ENCODE peak calls at places on chromosome 22, in eight cellular contexts. One of them, this sample, is unnamed.

GRCh38 chr22:24972369-24972768 is 19.9 kb downstream of the KIAA1671 start:
- DNase-seq in neuronal stem cell: no peak
- DNase-seq in HAP-1: no peak
- DNase-seq in choroid plexus epithelial cell: no peak
- DNase-seq in AG10803: no peak
- DNase-seq in BJ: no peak
- DNase-seq in AG04449: no peak
- DNase-seq in esophagus squamous epithelium: no peak
- DNase-seq in this sample: no peak

GRCh38 chr22:48491451-48491941 is 1336.2 kb downstream of the BRD1 start:
- DNase-seq in neuronal stem cell: no peak
- DNase-seq in HAP-1: no peak
- DNase-seq in choroid plexus epithelial cell: no peak
- DNase-seq in AG10803: peak; percentile 64
- DNase-seq in BJ: no peak
- DNase-seq in AG04449: no peak
- DNase-seq in esophagus squamous epithelium: no peak
- DNase-seq in this sample: no peak

GRCh38 chr22:43783777-43784176 is 28.3 kb downstream of the EFCAB6 start:
- DNase-seq in neuronal stem cell: no peak
- DNase-seq in HAP-1: no peak
- DNase-seq in choroid plexus epithelial cell: peak; percentile 8
- DNase-seq in AG10803: no peak
- DNase-seq in BJ: no peak
- DNase-seq in AG04449: no peak
- DNase-seq in esophagus squamous epithelium: no peak
- DNase-seq in this sample: no peak

GRCh38 chr22:20552450-20552894 is 45.1 kb downstream of the MED15 start:
- DNase-seq in neuronal stem cell: no peak
- DNase-seq in HAP-1: no peak
- DNase-seq in choroid plexus epithelial cell: peak; percentile 63
- DNase-seq in AG10803: peak; percentile 84
- DNase-seq in BJ: no peak
- DNase-seq in AG04449: no peak
- DNase-seq in esophagus squamous epithelium: no peak
- DNase-seq in this sample: no peak

GRCh38 chr22:48923165-48923875 is 904.4 kb downstream of the BRD1 start:
- DNase-seq in neuronal stem cell: no peak
- DNase-seq in HAP-1: no peak
- DNase-seq in choroid plexus epithelial cell: no peak
- DNase-seq in AG10803: no peak
- DNase-seq in BJ: no peak
- DNase-seq in AG04449: no peak
- DNase-seq in esophagus squamous epithelium: no peak
- DNase-seq in this sample: no peak

GRCh38 chr22:49215840-49216239 is 611.8 kb downstream of the BRD1 start:
- DNase-seq in neuronal stem cell: no peak
- DNase-seq in HAP-1: no peak
- DNase-seq in choroid plexus epithelial cell: no peak
- DNase-seq in AG10803: no peak
- DNase-seq in BJ: no peak
- DNase-seq in AG04449: no peak
- DNase-seq in esophagus squamous epithelium: no peak
- DNase-seq in this sample: no peak

GRCh38 chr22:22360014-22360413 is 115.4 kb downstream of the VPREB1 start:
- DNase-seq in neuronal stem cell: no peak
- DNase-seq in HAP-1: no peak
- DNase-seq in choroid plexus epithelial cell: no peak
- DNase-seq in AG10803: no peak
- DNase-seq in BJ: no peak
- DNase-seq in AG04449: no peak
- DNase-seq in esophagus squamous epithelium: no peak
- DNase-seq in this sample: no peak

GRCh38 chr22:46233231-46233630 is 16.9 kb downstream of the CDPF1 start:
- DNase-seq in neuronal stem cell: no peak
- DNase-seq in HAP-1: peak; percentile 24
- DNase-seq in choroid plexus epithelial cell: peak; percentile 7
- DNase-seq in AG10803: peak; percentile 41
- DNase-seq in BJ: no peak
- DNase-seq in AG04449: no peak
- DNase-seq in esophagus squamous epithelium: no peak
- DNase-seq in this sample: no peak

GRCh38 chr22:46774456-46775363 is 12.3 kb downstream of the TBC1D22A start:
- DNase-seq in neuronal stem cell: no peak
- DNase-seq in HAP-1: no peak
- DNase-seq in choroid plexus epithelial cell: no peak
- DNase-seq in AG10803: no peak
- DNase-seq in BJ: no peak
- DNase-seq in AG04449: no peak
- DNase-seq in esophagus squamous epithelium: no peak
- DNase-seq in this sample: no peak

GRCh38 chr22:18952022-18952421 is 15.9 kb upstream of the PRODH start:
- DNase-seq in neuronal stem cell: no peak
- DNase-seq in HAP-1: no peak
- DNase-seq in choroid plexus epithelial cell: no peak
- DNase-seq in AG10803: no peak
- DNase-seq in BJ: no peak
- DNase-seq in AG04449: no peak
- DNase-seq in esophagus squamous epithelium: no peak
- DNase-seq in this sample: no peak

GRCh38 chr22:41340357-41340756 is 39.0 kb downstream of the ZC3H7B start:
- DNase-seq in neuronal stem cell: no peak
- DNase-seq in HAP-1: no peak
- DNase-seq in choroid plexus epithelial cell: no peak
- DNase-seq in AG10803: no peak
- DNase-seq in BJ: no peak
- DNase-seq in AG04449: no peak
- DNase-seq in esophagus squamous epithelium: no peak
- DNase-seq in this sample: no peak

GRCh38 chr22:49233507-49234100 is 594.1 kb downstream of the BRD1 start:
- DNase-seq in neuronal stem cell: no peak
- DNase-seq in HAP-1: no peak
- DNase-seq in choroid plexus epithelial cell: no peak
- DNase-seq in AG10803: no peak
- DNase-seq in BJ: no peak
- DNase-seq in AG04449: no peak
- DNase-seq in esophagus squamous epithelium: no peak
- DNase-seq in this sample: no peak

GRCh38 chr22:20514658-20515406 is 7.4 kb downstream of the MED15 start:
- DNase-seq in neuronal stem cell: no peak
- DNase-seq in HAP-1: no peak
- DNase-seq in choroid plexus epithelial cell: peak; percentile 91
- DNase-seq in AG10803: peak; percentile 92
- DNase-seq in BJ: peak; percentile 75
- DNase-seq in AG04449: peak; percentile 77
- DNase-seq in esophagus squamous epithelium: no peak
- DNase-seq in this sample: no peak

GRCh38 chr22:19715286-19715939 is 1.1 kb downstream of the SEPTIN5 start:
- DNase-seq in neuronal stem cell: no peak
- DNase-seq in HAP-1: no peak
- DNase-seq in choroid plexus epithelial cell: no peak
- DNase-seq in AG10803: no peak
- DNase-seq in BJ: no peak
- DNase-seq in AG04449: no peak
- DNase-seq in esophagus squamous epithelium: no peak
- DNase-seq in this sample: no peak

GRCh38 chr22:43007519-43008102 is 7.3 kb downstream of the PACSIN2 start:
- DNase-seq in neuronal stem cell: no peak
- DNase-seq in HAP-1: no peak
- DNase-seq in choroid plexus epithelial cell: peak; percentile 67
- DNase-seq in AG10803: peak; percentile 46
- DNase-seq in BJ: no peak
- DNase-seq in AG04449: no peak
- DNase-seq in esophagus squamous epithelium: no peak
- DNase-seq in this sample: no peak

DNA sequence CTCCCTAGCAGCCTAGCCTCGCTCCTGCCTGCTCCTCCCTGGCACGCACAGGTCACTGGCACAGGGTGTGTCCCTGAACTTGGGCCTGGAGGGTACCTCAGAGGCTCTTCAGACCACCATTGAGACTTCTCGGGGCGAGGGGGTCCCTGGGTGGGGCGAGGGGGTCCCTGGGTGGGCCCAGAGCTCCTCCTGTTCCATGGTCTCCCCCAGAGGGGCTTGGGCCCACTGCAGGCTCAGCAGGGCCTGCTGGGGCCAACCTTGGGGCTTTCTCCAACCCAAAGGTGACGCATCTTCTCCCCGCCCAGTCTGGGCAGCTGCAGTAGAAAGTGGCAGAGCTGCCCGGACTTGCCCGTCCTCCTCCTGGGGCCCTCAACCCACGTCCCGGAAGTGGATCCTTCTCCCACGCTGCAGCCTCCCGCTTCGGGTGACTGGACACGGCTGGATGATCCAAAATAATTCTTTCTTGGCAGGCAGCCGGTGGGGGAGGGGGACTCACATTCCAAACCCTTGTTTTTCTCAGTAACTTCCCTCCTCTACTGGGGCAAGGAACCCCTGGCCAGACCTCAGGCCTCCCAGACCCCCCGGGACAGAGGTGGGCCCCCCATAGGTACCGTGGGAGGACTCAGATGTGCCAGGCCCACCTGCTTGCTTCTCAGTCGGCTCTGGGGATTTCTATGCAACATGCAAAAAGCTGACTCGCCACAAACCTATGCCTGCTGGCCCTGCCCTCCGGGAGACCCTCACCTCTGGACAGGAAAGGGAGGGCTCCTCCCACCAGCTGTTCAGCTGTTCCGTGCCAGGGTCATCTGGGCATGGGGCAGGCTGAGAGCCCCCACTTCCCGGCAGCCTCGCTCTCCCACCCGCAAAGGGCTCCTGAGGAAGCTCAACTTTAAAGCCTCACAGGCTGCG is 1.5 kb downstream of the PLXNB2 start:
- DNase-seq in neuronal stem cell: no peak
- DNase-seq in HAP-1: peak; percentile 88
- DNase-seq in choroid plexus epithelial cell: peak; percentile 80
- DNase-seq in AG10803: peak; percentile 98
- DNase-seq in BJ: peak; percentile 77
- DNase-seq in AG04449: peak; percentile 86
- DNase-seq in esophagus squamous epithelium: no peak
- DNase-seq in this sample: no peak
- H3K4me3 ChIP-seq in neuronal stem cell: peak overlapping the region; percentile 97
- H3K4me3 ChIP-seq in HAP-1: peak overlapping the region; percentile 66
- H3K4me3 ChIP-seq in choroid plexus epithelial cell: peak overlapping the region; percentile 81
- H3K4me3 ChIP-seq in AG10803: peak overlapping the region; percentile 94
- H3K4me3 ChIP-seq in BJ: peak overlapping the region; percentile 98
- H3K4me3 ChIP-seq in AG04449: peak overlapping the region; percentile 89
- H3K4me3 ChIP-seq in esophagus squamous epithelium: peak overlapping the region; percentile 96
- H3K4me3 ChIP-seq in this sample: no peak overlapping the region

DNA sequence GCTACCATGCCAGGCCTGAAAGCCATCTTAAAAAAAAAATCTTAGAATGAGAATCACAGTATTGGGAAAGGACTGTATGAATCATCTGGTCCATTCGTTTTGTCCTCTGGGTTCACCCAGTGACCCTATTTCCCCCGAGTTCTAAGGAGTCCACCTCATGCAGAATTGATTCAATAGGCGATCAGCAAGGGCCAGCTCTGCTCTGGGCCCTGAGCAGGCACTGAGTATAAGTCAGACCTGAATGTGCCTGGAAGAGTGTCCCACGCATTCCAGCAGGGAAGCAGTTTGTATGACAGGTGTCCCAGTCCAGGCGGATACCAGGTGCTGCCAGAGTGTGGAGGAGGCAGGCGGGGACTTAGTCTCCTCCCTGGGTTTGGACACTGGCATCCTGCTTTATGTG is 883 bp upstream of the HMOX1 start:
- DNase-seq in neuronal stem cell: no peak
- DNase-seq in HAP-1: no peak
- DNase-seq in choroid plexus epithelial cell: no peak
- DNase-seq in AG10803: no peak
- DNase-seq in BJ: no peak
- DNase-seq in AG04449: no peak
- DNase-seq in esophagus squamous epithelium: no peak
- DNase-seq in this sample: no peak
- H3K4me3 ChIP-seq in neuronal stem cell: no peak overlapping the region
- H3K4me3 ChIP-seq in HAP-1: no peak overlapping the region
- H3K4me3 ChIP-seq in choroid plexus epithelial cell: no peak overlapping the region
- H3K4me3 ChIP-seq in AG10803: no peak overlapping the region
- H3K4me3 ChIP-seq in BJ: no peak overlapping the region
- H3K4me3 ChIP-seq in AG04449: no peak overlapping the region
- H3K4me3 ChIP-seq in esophagus squamous epithelium: no peak overlapping the region
- H3K4me3 ChIP-seq in this sample: no peak overlapping the region

DNA sequence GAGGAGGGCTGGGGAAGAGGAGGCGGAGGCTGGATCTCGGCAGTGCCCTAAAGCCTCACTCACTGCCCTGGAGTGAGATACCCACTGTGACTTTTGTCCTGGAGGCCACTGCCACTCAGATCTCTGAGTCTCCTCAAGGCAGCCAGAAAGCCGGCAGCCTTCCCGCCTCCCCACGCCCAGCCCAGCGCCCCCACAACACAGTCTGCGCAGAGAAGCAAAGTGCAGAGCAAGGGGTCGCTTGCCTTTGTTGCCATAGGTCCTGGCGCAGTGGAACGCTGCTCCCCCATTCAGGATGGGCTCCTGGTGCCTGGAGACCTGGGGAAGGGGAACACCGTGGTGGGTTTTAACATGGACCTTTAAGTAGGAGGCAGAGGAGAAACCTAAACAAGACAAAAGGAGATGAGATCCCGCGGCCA is 17.6 kb downstream of the PATZ1 start:
- DNase-seq in neuronal stem cell: no peak
- DNase-seq in HAP-1: no peak
- DNase-seq in choroid plexus epithelial cell: no peak
- DNase-seq in AG10803: no peak
- DNase-seq in BJ: no peak
- DNase-seq in AG04449: no peak
- DNase-seq in esophagus squamous epithelium: no peak
- DNase-seq in this sample: no peak
- H3K4me3 ChIP-seq in neuronal stem cell: no peak overlapping the region
- H3K4me3 ChIP-seq in HAP-1: no peak overlapping the region
- H3K4me3 ChIP-seq in choroid plexus epithelial cell: no peak overlapping the region
- H3K4me3 ChIP-seq in AG10803: no peak overlapping the region
- H3K4me3 ChIP-seq in BJ: no peak overlapping the region
- H3K4me3 ChIP-seq in AG04449: no peak overlapping the region
- H3K4me3 ChIP-seq in esophagus squamous epithelium: no peak overlapping the region
- H3K4me3 ChIP-seq in this sample: no peak overlapping the region

GRCh38 chr22:29638678-29639077 is 35.2 kb downstream of the NF2 start:
- DNase-seq in neuronal stem cell: no peak
- DNase-seq in HAP-1: no peak
- DNase-seq in choroid plexus epithelial cell: no peak
- DNase-seq in AG10803: no peak
- DNase-seq in BJ: no peak
- DNase-seq in AG04449: no peak
- DNase-seq in esophagus squamous epithelium: no peak
- DNase-seq in this sample: no peak

GRCh38 chr22:29632672-29633071 is 29.2 kb downstream of the NF2 start:
- DNase-seq in neuronal stem cell: no peak
- DNase-seq in HAP-1: no peak
- DNase-seq in choroid plexus epithelial cell: no peak
- DNase-seq in AG10803: no peak
- DNase-seq in BJ: no peak
- DNase-seq in AG04449: no peak
- DNase-seq in esophagus squamous epithelium: no peak
- DNase-seq in this sample: no peak

GRCh38 chr22:29633514-29634312 is 30.3 kb downstream of the NF2 start:
- DNase-seq in neuronal stem cell: no peak
- DNase-seq in HAP-1: no peak
- DNase-seq in choroid plexus epithelial cell: no peak
- DNase-seq in AG10803: no peak
- DNase-seq in BJ: no peak
- DNase-seq in AG04449: no peak
- DNase-seq in esophagus squamous epithelium: no peak
- DNase-seq in this sample: no peak

GRCh38 chr22:29636751-29637150 is 33.3 kb downstream of the NF2 start:
- DNase-seq in neuronal stem cell: no peak
- DNase-seq in HAP-1: no peak
- DNase-seq in choroid plexus epithelial cell: no peak
- DNase-seq in AG10803: no peak
- DNase-seq in BJ: no peak
- DNase-seq in AG04449: no peak
- DNase-seq in esophagus squamous epithelium: no peak
- DNase-seq in this sample: no peak

GRCh38 chr22:29635734-29636357 is 32.4 kb downstream of the NF2 start:
- DNase-seq in neuronal stem cell: no peak
- DNase-seq in HAP-1: no peak
- DNase-seq in choroid plexus epithelial cell: peak; percentile 81
- DNase-seq in AG10803: peak; percentile 76
- DNase-seq in BJ: no peak
- DNase-seq in AG04449: no peak
- DNase-seq in esophagus squamous epithelium: no peak
- DNase-seq in this sample: no peak
- H3K4me3 ChIP-seq in neuronal stem cell: no peak overlapping the region
- H3K4me3 ChIP-seq in HAP-1: no peak overlapping the region
- H3K4me3 ChIP-seq in choroid plexus epithelial cell: no peak overlapping the region
- H3K4me3 ChIP-seq in AG10803: no peak overlapping the region
- H3K4me3 ChIP-seq in BJ: no peak overlapping the region
- H3K4me3 ChIP-seq in AG04449: no peak overlapping the region
- H3K4me3 ChIP-seq in esophagus squamous epithelium: no peak overlapping the region
- H3K4me3 ChIP-seq in this sample: no peak overlapping the region